ENCODE peak calls at places on chromosomes 12 and 14, in six cellular contexts. J, Z, G, S, B and R are unnamed samples.

GRCh38 chr12:102527256-102527720 is 46.9 kb upstream of the IGF1 start:
- DNase-seq in J (no peak), Z (no peak), G (no peak), S (no peak), B (no peak), R (no peak)

GRCh38 chr14:54493293-54493692 is 4.5 kb upstream of the GMFB start:
- DNase-seq in J (no peak), Z (no peak), G (no peak), S (no peak), B (no peak), R (no peak)

GRCh38 chr12:120736404-120737331 is 11.0 kb downstream of the ACADS start:
- DNase-seq in J (no peak), Z (no peak), G (no peak), S (no peak), B (no peak), R (no peak)

GRCh38 chr14:39491134-39491541 is 58.9 kb upstream of the FBXO33 start:
- DNase-seq in J (no peak), Z (peak), G (no peak), S (no peak), B (no peak), R (no peak)

GRCh38 chr14:34330846-34331245 is 131.2 kb downstream of the SPTSSA start:
- DNase-seq in J (no peak), Z (no peak), G (no peak), S (no peak), B (no peak), R (no peak)

GRCh38 chr14:91163316-91163715 is 49.4 kb downstream of the DGLUCY start:
- DNase-seq in J (no peak), Z (no peak), G (no peak), S (no peak), B (no peak), R (no peak)

GRCh38 chr12:100862600-100863149 is 68.1 kb downstream of the ANO4 start:
- DNase-seq in J (no peak), Z (no peak), G (no peak), S (no peak), B (no peak), R (no peak)

GRCh38 chr12:100154472-100155247 is 12.0 kb upstream of the BLTP3B start:
- DNase-seq in J (peak), Z (peak), G (peak), S (peak), B (peak), R (peak)

GRCh38 chr14:89641495-89642162 is 224.6 kb upstream of the FOXN3 start:
- DNase-seq in J (no peak), Z (no peak), G (no peak), S (no peak), B (no peak), R (no peak)

GRCh38 chr12:116955382-116956021 is 44.8 kb downstream of the FBXW8 start:
- DNase-seq in J (no peak), Z (no peak), G (no peak), S (no peak), B (no peak), R (no peak)

GRCh38 chr12:100733817-100734593 is 60.6 kb upstream of the ANO4 start:
- DNase-seq in J (no peak), Z (peak), G (no peak), S (no peak), B (no peak), R (peak)

GRCh38 chr14:55500219-55500701 is 59.8 kb upstream of the TBPL2 start:
- DNase-seq in J (no peak), Z (no peak), G (no peak), S (no peak), B (no peak), R (no peak)

GRCh38 chr14:28609228-28609828 is 157.3 kb upstream of the FOXG1 start:
- DNase-seq in J (peak), Z (peak), G (no peak), S (no peak), B (no peak), R (peak)

GRCh38 chr14:104141621-104142091 is 3.3 kb downstream of the KIF26A start:
- DNase-seq in J (peak), Z (no peak), G (peak), S (no peak), B (no peak), R (no peak)

GRCh38 chr14:50109342-50109741 is 7.0 kb downstream of the VCPKMT start:
- DNase-seq in J (no peak), Z (no peak), G (no peak), S (no peak), B (no peak), R (no peak)

GRCh38 chr14:72578514-72578913 is 315.4 kb downstream of the DPF3 start:
- DNase-seq in J (no peak), Z (no peak), G (no peak), S (no peak), B (no peak), R (no peak)

GRCh38 chr14:54838931-54839512 is 63.6 kb downstream of the GCH1 start:
- DNase-seq in J (no peak), Z (no peak), G (no peak), S (no peak), B (no peak), R (no peak)

GRCh38 chr14:87630808-87631207 is 362.2 kb downstream of the GALC start:
- DNase-seq in J (no peak), Z (no peak), G (no peak), S (no peak), B (no peak), R (no peak)

GRCh38 chr14:81453166-81453766 is 53.1 kb upstream of the STON2 start:
- DNase-seq in J (peak), Z (peak), G (peak), S (no peak), B (peak), R (peak)

GRCh38 chr12:47790676-47791350 is 17.8 kb downstream of the SLC48A1 start:
- DNase-seq in J (no peak), Z (no peak), G (no peak), S (no peak), B (no peak), R (no peak)

GRCh38 chr12:64256166-64256800 is 34.2 kb upstream of the KICS2 start:
- DNase-seq in J (no peak), Z (peak), G (no peak), S (no peak), B (no peak), R (peak)

GRCh38 chr14:37697489-37698121 is 102.2 kb downstream of the TTC6 start:
- DNase-seq in J (no peak), Z (no peak), G (no peak), S (no peak), B (no peak), R (no peak)

GRCh38 chr12:4197922-4198763 is 75.4 kb upstream of the CCND2 start:
- DNase-seq in J (no peak), Z (no peak), G (no peak), S (no peak), B (no peak), R (no peak)

GRCh38 chr12:11576104-11576503 is 73.4 kb upstream of the ETV6 start:
- DNase-seq in J (no peak), Z (no peak), G (no peak), S (no peak), B (no peak), R (no peak)

GRCh38 chr12:82124711-82125110 is 233.5 kb downstream of the CCDC59 start:
- DNase-seq in J (no peak), Z (no peak), G (no peak), S (no peak), B (no peak), R (peak)

GRCh38 chr14:75222208-75222701 is 45.8 kb upstream of the TMED10 start:
- DNase-seq in J (no peak), Z (no peak), G (no peak), S (peak), B (no peak), R (peak)

GRCh38 chr12:109477185-109477962 is at the start of the genes KCTD10 and UBE3B:
- DNase-seq in J (peak), Z (peak), G (peak), S (peak), B (peak), R (peak)

GRCh38 chr14:61388173-61388975 is 67.0 kb downstream of the PRKCH start:
- DNase-seq in J (peak), Z (no peak), G (peak), S (no peak), B (no peak), R (no peak)

GRCh38 chr12:130166306-130166705 is 4.0 kb downstream of the FZD10 start:
- DNase-seq in J (no peak), Z (no peak), G (no peak), S (no peak), B (no peak), R (no peak)

GRCh38 chr12:47277071-47277408 is 197.3 kb upstream of the AMIGO2 start:
- DNase-seq in J (no peak), Z (no peak), G (no peak), S (no peak), B (no peak), R (no peak)

GRCh38 chr12:122790393-122791075 is 16.2 kb downstream of the CCDC62 start:
- DNase-seq in J (no peak), Z (no peak), G (no peak), S (no peak), B (no peak), R (no peak)

GRCh38 chr12:92396647-92397258 is 251.1 kb upstream of the BTG1 start:
- DNase-seq in J (no peak), Z (no peak), G (no peak), S (no peak), B (no peak), R (peak)

GRCh38 chr12:113399490-113399889 is 4.2 kb downstream of the SDS start:
- DNase-seq in J (no peak), Z (no peak), G (no peak), S (no peak), B (no peak), R (no peak)

GRCh38 chr14:71764701-71765347 is 167.4 kb upstream of the RGS6 start:
- DNase-seq in J (no peak), Z (no peak), G (no peak), S (no peak), B (no peak), R (no peak)

GRCh38 chr14:99127651-99128167 is 144.3 kb downstream of the BCL11B start:
- DNase-seq in J (no peak), Z (no peak), G (no peak), S (no peak), B (no peak), R (no peak)